ENCODE peak calls at places on chromosome 12, in six cellular contexts. J is mesendoderm, D is Karpas-422, B is colonic mucosa, O is IMR-90, U is fibroblast of lung. Q is an unnamed sample.

GRCh38 chr12:105942316-105942715 is 196.4 kb downstream of the NUAK1 start:
- DNase-seq in D (no peak), O (no peak), J (no peak), U (no peak), B (no peak), Q (no peak)

GRCh38 chr12:119296535-119296934 is 38.0 kb upstream of the CCDC60 start:
- DNase-seq in B (no peak), D (no peak), O (no peak), J (no peak), U (no peak), Q (no peak)

GRCh38 chr12:10101042-10101579 is 2.3 kb upstream of the CLEC1A start:
- DNase-seq in J (peak; percentile 54), O (peak; percentile 18), U (peak; percentile 45), B (no peak), D (no peak), Q (no peak)

GRCh38 chr12:29559194-29559593 is 61.7 kb upstream of the OVCH1 start:
- DNase-seq in O (no peak), U (no peak), B (no peak), D (no peak), J (no peak), Q (no peak)

GRCh38 chr12:95742586-95742985 is 48.0 kb downstream of the NTN4 start:
- DNase-seq in J (no peak), B (no peak), U (no peak), D (no peak), O (no peak), Q (no peak)

GRCh38 chr12:60106207-60106606 is 510.4 kb downstream of the SLC16A7 start:
- DNase-seq in J (no peak), U (peak; percentile 60), O (peak; percentile 47), D (no peak), B (no peak), Q (no peak)

GRCh38 chr12:91361864-91362263 is 179.2 kb upstream of the DCN start:
- DNase-seq in O (peak; percentile 60), D (peak; percentile 78), U (peak; percentile 76), B (no peak), J (peak; percentile 32), Q (no peak)

GRCh38 chr12:57231276-57232021 is 1.9 kb downstream of the SHMT2 start:
- DNase-seq in U (no peak), J (no peak), O (no peak), D (no peak), B (no peak), Q (no peak)

GRCh38 chr12:99454539-99455172 is 192.9 kb upstream of the GARIN6 start:
- DNase-seq in U (no peak), J (no peak), B (no peak), O (no peak), D (no peak), Q (no peak)

GRCh38 chr12:104177663-104178501 is 37.7 kb upstream of the TXNRD1 start:
- DNase-seq in O (peak; percentile 97), B (peak; percentile 49), D (no peak), U (peak; percentile 99), J (peak; percentile 34), Q (no peak)

GRCh38 chr12:128861226-128862016 is 8.1 kb downstream of the GLT1D1 start:
- DNase-seq in B (no peak), U (no peak), D (no peak), J (peak; percentile 69), O (no peak), Q (no peak)

GRCh38 chr12:104929926-104930325 is 28.2 kb downstream of the SLC41A2 start:
- DNase-seq in B (no peak), D (no peak), J (no peak), U (no peak), O (peak; percentile 41), Q (no peak)

GRCh38 chr12:130053641-130054040 is 108.6 kb upstream of the FZD10 start:
- DNase-seq in B (no peak), O (no peak), J (peak; percentile 46), D (no peak), U (no peak), Q (no peak)

GRCh38 chr12:18689781-18690180 is 48.0 kb downstream of the PLCZ1 start:
- DNase-seq in O (no peak), U (no peak), B (no peak), D (no peak), J (no peak), Q (no peak)

GRCh38 chr12:102879144-102879763 is 37.8 kb downstream of the PAH start:
- DNase-seq in J (peak; percentile 89), B (no peak), O (peak; percentile 6), U (peak; percentile 8), D (peak; percentile 87), Q (peak; percentile 44)

GRCh38 chr12:72465940-72466630 is 193.9 kb downstream of the TRHDE start:
- DNase-seq in D (no peak), U (no peak), O (no peak), B (no peak), J (peak; percentile 20), Q (no peak)

GRCh38 chr12:64256166-64256800 is 34.2 kb upstream of the KICS2 start:
- DNase-seq in J (peak; percentile 57), D (peak; percentile 86), U (peak; percentile 80), O (peak; percentile 67), B (no peak), Q (peak; percentile 4)

GRCh38 chr12:120711411-120711810 is 1.2 kb downstream of the UNC119B start:
- DNase-seq in B (peak; percentile 40), D (no peak), O (no peak), U (no peak), J (peak; percentile 16), Q (no peak)

GRCh38 chr12:121805171-121805687 is 1.4 kb downstream of the SETD1B start:
- DNase-seq in J (peak; percentile 68), D (peak; percentile 45), B (peak; percentile 51), U (peak; percentile 56), O (no peak), Q (no peak)

GRCh38 chr12:94710933-94711332 is 60.6 kb upstream of the TMCC3 start:
- DNase-seq in J (peak; percentile 60), B (peak; percentile 39), D (peak; percentile 83), U (peak; percentile 13), O (peak; percentile 4), Q (no peak)

GRCh38 chr12:33514893-33515292 is 75.3 kb upstream of the SYT10 start:
- DNase-seq in U (no peak), D (no peak), O (no peak), B (no peak), J (peak; percentile 38), Q (no peak)

GRCh38 chr12:95446511-95446910 is 27.4 kb upstream of the METAP2 start:
- DNase-seq in J (peak; percentile 86), B (peak; percentile 70), U (peak; percentile 44), O (peak; percentile 7), D (peak; percentile 56), Q (no peak)

GRCh38 chr12:55696796-55697462 is 10.8 kb downstream of the ITGA7 start:
- DNase-seq in D (no peak), U (no peak), O (no peak), B (no peak), J (no peak), Q (no peak)

GRCh38 chr12:98373982-98374381 is 141.4 kb upstream of the TMPO start:
- DNase-seq in J (peak; percentile 51), O (no peak), U (no peak), D (no peak), B (no peak), Q (no peak)

GRCh38 chr12:91753649-91754048 is 392.0 kb downstream of the BTG1 start:
- DNase-seq in O (no peak), U (no peak), B (no peak), D (no peak), J (no peak), Q (no peak)

GRCh38 chr12:84913151-84913550 is 552 bp upstream of the SLC6A15 start:
- DNase-seq in D (no peak), U (peak; percentile 60), O (no peak), J (peak; percentile 74), B (no peak), Q (no peak)

GRCh38 chr12:12404297-12404696 is 47.4 kb downstream of the BORCS5 start:
- DNase-seq in J (no peak), O (no peak), B (no peak), D (no peak), U (no peak), Q (no peak)
- H3K9ac ChIP-seq in J (no peak overlapping the region), O (no peak overlapping the region), B (peak overlapping the region; percentile 59), D (no peak overlapping the region), U (no peak overlapping the region), Q (no peak overlapping the region)

DNA sequence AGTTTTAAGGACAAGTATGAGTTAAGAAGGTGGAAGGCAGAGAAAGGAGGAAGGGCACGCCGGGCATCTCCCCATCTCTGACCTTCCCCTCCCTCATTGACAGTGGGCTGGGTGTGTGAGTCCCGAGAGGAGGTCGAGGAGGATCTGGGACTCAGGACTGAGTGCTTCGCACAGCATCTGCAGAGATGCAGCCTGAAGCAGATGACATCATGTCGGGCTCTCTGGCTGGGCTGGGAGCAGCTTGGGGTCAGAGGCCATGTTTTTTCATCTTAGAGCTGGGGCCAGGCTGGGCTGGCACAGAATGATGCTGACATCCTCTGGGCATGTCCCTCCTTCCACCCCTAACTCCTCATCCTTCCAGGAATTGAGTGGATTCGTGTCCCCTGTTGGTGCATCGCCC is 43.5 kb downstream of the CMKLR1 start:
- DNase-seq in D (no peak), U (no peak), B (no peak), O (no peak), J (no peak), Q (no peak)
- H3K9ac ChIP-seq in D (no peak overlapping the region), U (no peak overlapping the region), B (no peak overlapping the region), O (no peak overlapping the region), J (no peak overlapping the region), Q (no peak overlapping the region)

GRCh38 chr12:67069451-67070306 is 199.5 kb upstream of the CAND1 start:
- DNase-seq in O (no peak), B (peak; percentile 26), D (peak; percentile 45), U (no peak), J (peak; percentile 90), Q (no peak)

GRCh38 chr12:67067453-67068203 is 201.5 kb upstream of the CAND1 start:
- DNase-seq in B (no peak), J (no peak), O (no peak), U (no peak), D (no peak), Q (no peak)

GRCh38 chr12:67070307-67070600 is 198.9 kb upstream of the CAND1 start:
- DNase-seq in J (peak; percentile 29), D (no peak), O (no peak), U (no peak), B (no peak), Q (no peak)

GRCh38 chr12:67068204-67068731 is 200.9 kb upstream of the CAND1 start:
- DNase-seq in J (peak; percentile 72), D (no peak), U (no peak), B (peak; percentile 29), O (no peak), Q (no peak)

DNA sequence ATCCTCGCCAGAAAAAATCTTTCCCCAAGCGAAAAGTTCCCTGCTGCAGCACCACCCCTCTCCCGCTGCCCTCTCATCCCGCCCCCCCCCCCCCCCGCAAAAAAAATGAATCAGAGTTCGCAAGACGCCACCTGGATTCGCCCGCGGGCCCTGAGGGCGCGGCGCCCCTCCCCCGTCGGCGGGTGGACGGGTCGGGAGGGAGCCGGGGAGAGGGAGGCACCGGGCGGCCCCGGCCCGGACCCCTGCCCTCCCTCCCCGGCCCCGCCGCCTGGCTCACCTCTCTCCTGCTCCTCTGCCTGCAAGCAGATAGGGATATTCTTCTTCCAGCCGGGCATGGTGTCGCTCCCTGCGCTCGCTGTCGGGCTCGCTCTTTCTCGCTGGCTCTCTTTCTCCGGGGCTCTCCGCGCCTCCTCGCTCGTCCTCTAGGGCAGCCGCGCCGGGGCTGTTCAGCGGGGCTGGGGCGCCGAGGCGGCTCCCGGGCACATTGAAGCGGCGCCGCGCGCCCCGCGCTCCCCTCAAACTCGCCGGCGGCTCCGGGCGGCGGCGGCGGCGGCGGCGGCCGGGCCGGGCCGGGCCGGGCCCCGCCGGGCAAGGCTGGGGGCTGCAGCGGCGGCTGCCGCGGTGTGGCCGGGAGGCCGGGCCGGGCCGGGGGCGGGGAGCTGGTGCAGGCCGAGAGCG is 200.2 kb upstream of the CAND1 start:
- DNase-seq in O (peak; percentile 7), B (peak; percentile 70), J (peak; percentile 86), D (no peak), U (peak; percentile 15), Q (no peak)
- H3K9ac ChIP-seq in O (no peak overlapping the region), B (no peak overlapping the region), J (peak overlapping the region; percentile 82), D (peak overlapping the region; percentile 17), U (no peak overlapping the region), Q (peak overlapping the region; percentile 86)

GRCh38 chr12:108633534-108634224 is at the start of gene SELPLG:
- DNase-seq in U (no peak), J (no peak), B (peak; percentile 65), D (peak; percentile 95), O (no peak), Q (no peak)
- H3K9ac ChIP-seq in U (no peak within 1 kb of the TSS), J (no peak within 1 kb of the TSS), B (peak within 1 kb of the TSS; percentile 38), D (peak within 1 kb of the TSS; percentile 65), O (no peak within 1 kb of the TSS), Q (no peak within 1 kb of the TSS)

Q was measured in keratinocyte.